ENCODE peak calls at places on chromosomes 7 and 10, in seven cellular contexts. L is heart right ventricle, X is progenitor cell of endocrine pancreas, I is astrocyte, C is Calu3, J is retinal pigment epithelial cell, G is mesothelial cell of epicardium. P is an unnamed sample.

GRCh38 chr7:115224923-115225322 is 303.0 kb downstream of the MDFIC start:
- DNase-seq in L (no peak), X (no peak), I (no peak), C (no peak), J (no peak), G (no peak), P (no peak)

GRCh38 chr10:131997366-131998049 is 15.8 kb upstream of the BNIP3 start:
- DNase-seq in L (peak), X (no peak), I (no peak), C (peak), J (peak), G (peak), P (no peak)

GRCh38 chr7:90430614-90431445 is 27.6 kb downstream of the CLDN12 start:
- DNase-seq in L (no peak), X (no peak), I (no peak), C (no peak), J (no peak), G (no peak), P (no peak)

GRCh38 chr7:50653116-50653854 is 88.1 kb upstream of the DDC start:
- DNase-seq in L (no peak), X (no peak), I (no peak), C (no peak), J (no peak), G (no peak), P (no peak)

GRCh38 chr10:65723525-65723924 is 1202.3 kb upstream of the LRRTM3 start:
- DNase-seq in L (no peak), X (no peak), I (no peak), C (no peak), J (no peak), G (no peak), P (no peak)

GRCh38 chr7:69608049-69608448 is 9.8 kb downstream of the AUTS2 start:
- DNase-seq in L (no peak), X (no peak), I (no peak), C (no peak), J (no peak), G (no peak), P (no peak)

GRCh38 chr7:146652176-146652575 is 535.6 kb downstream of the CNTNAP2 start:
- DNase-seq in L (no peak), X (no peak), I (no peak), C (no peak), J (no peak), G (no peak), P (no peak)

GRCh38 chr10:131921191-131921590 is 20.4 kb downstream of the PPP2R2D start:
- DNase-seq in L (no peak), X (no peak), I (no peak), C (no peak), J (no peak), G (no peak), P (peak)

GRCh38 chr10:93437946-93438795 is 44.0 kb downstream of the MYOF start:
- DNase-seq in L (no peak), X (no peak), I (peak), C (no peak), J (no peak), G (peak), P (no peak)

GRCh38 chr10:96565774-96566173 is 21.0 kb downstream of the TM9SF3 start:
- DNase-seq in L (no peak), X (no peak), I (peak), C (no peak), J (no peak), G (no peak), P (no peak)

GRCh38 chr10:48599830-48600134 is 5.1 kb downstream of the ARHGAP22 start:
- DNase-seq in L (no peak), X (no peak), I (no peak), C (no peak), J (no peak), G (no peak), P (no peak)

GRCh38 chr7:85734823-85735222 is 548.0 kb upstream of the SEMA3D start:
- DNase-seq in L (no peak), X (no peak), I (no peak), C (no peak), J (no peak), G (no peak), P (no peak)

GRCh38 chr10:70771311-70772194 is 13.6 kb downstream of the TBATA start:
- DNase-seq in L (no peak), X (no peak), I (no peak), C (no peak), J (no peak), G (peak), P (no peak)

GRCh38 chr7:155084021-155084420 is 13.9 kb downstream of the HTR5A start:
- DNase-seq in L (no peak), X (no peak), I (no peak), C (no peak), J (no peak), G (no peak), P (no peak)

GRCh38 chr7:135075716-135076115 is 72.2 kb upstream of the TMEM140 start:
- DNase-seq in L (no peak), X (no peak), I (no peak), C (no peak), J (no peak), G (no peak), P (no peak)

GRCh38 chr7:90597879-90598278 is 1.8 kb downstream of the CDK14 start:
- DNase-seq in L (no peak), X (no peak), I (no peak), C (no peak), J (no peak), G (no peak), P (no peak)

GRCh38 chr7:121084748-121085336 is 96.3 kb downstream of the CPED1 start:
- DNase-seq in L (no peak), X (no peak), I (peak), C (peak), J (no peak), G (no peak), P (no peak)

GRCh38 chr10:45058580-45058979 is 57.9 kb downstream of the ZNF22 start:
- DNase-seq in L (no peak), X (no peak), I (no peak), C (no peak), J (no peak), G (no peak), P (no peak)

GRCh38 chr7:151013728-151014497 is 10.4 kb downstream of the ATG9B start:
- DNase-seq in L (peak), X (peak), I (peak), C (no peak), J (no peak), G (peak), P (peak)
- TF ChIP-seq CTCF in L (no peak), X (no peak), I (no peak), C (no peak), J (no peak), G (no peak), P (peak)

DNA sequence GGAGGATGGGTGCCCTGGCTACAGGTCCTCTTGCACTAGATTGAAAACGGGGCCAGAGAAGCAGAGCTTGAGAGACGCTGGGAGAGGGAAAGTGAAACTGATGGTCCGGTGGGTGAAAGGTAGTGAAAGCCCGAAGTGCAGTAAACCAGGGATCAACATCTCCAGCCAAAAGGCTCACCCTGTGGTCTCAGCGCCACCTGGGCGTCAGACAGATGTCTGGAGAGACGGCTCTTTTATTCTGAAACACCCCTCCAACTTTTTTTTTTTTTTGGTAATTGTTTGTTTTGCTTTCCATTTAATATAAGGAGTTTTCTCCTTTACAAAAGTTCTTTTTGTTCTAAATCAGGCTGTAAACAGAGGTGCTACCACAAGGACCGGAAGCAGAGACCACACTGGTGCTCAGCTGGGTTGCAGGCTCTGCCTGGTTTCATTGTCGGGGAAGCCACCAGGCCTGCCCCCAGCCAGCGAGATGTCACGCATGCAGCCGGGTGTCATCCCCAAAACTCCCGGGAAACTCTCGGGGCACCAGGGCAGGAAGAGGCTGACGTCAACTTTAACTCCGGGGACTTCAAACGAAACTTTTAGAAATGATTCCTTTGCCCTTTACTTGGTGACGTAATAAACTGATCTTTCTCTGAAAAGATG is 11.2 kb downstream of the IL2RA start:
- DNase-seq in L (peak), X (no peak), I (no peak), C (peak), J (no peak), G (no peak), P (peak)
- TF ChIP-seq CTCF in L (peak), X (no peak), I (no peak), C (no peak), J (no peak), G (no peak), P (peak)

GRCh38 chr7:39712746-39713145 is 89.4 kb downstream of the RALA start:
- DNase-seq in L (no peak), X (no peak), I (no peak), C (no peak), J (no peak), G (no peak), P (no peak)
- TF ChIP-seq CTCF in L (no peak), X (no peak), I (no peak), C (no peak), J (no peak), G (no peak), P (no peak)

GRCh38 chr10:118107541-118107940 is 60.8 kb upstream of the RAB11FIP2 start:
- DNase-seq in L (no peak), X (no peak), I (no peak), C (no peak), J (no peak), G (no peak), P (no peak)

GRCh38 chr10:118102116-118102515 is 55.4 kb upstream of the RAB11FIP2 start:
- DNase-seq in L (no peak), X (no peak), I (peak), C (no peak), J (peak), G (no peak), P (no peak)

GRCh38 chr10:118107040-118107439 is 60.3 kb upstream of the RAB11FIP2 start:
- DNase-seq in L (no peak), X (no peak), I (no peak), C (no peak), J (no peak), G (no peak), P (no peak)

GRCh38 chr10:118108194-118109026 is 61.7 kb upstream of the RAB11FIP2 start:
- DNase-seq in L (no peak), X (no peak), I (peak), C (no peak), J (no peak), G (no peak), P (no peak)

GRCh38 chr10:118106426-118106825 is 59.7 kb upstream of the RAB11FIP2 start:
- DNase-seq in L (peak), X (no peak), I (peak), C (peak), J (peak), G (no peak), P (peak)
- TF ChIP-seq CTCF in L (peak), X (peak), I (peak), C (no peak), J (peak), G (peak), P (peak)

GRCh38 chr7:80135306-80136104 is 874 bp downstream of the GNAI1 start:
- DNase-seq in L (peak), X (no peak), I (peak), C (peak), J (no peak), G (peak), P (peak)

GRCh38 chr7:80133361-80134104 is 1.1 kb upstream of the GNAI1 start:
- DNase-seq in L (peak), X (no peak), I (no peak), C (peak), J (no peak), G (no peak), P (no peak)

GRCh38 chr7:80136276-80137045 is 1.8 kb downstream of the GNAI1 start:
- DNase-seq in L (no peak), X (no peak), I (peak), C (no peak), J (no peak), G (no peak), P (peak)

GRCh38 chr7:80134105-80134535 is 511 bp upstream of the GNAI1 start:
- DNase-seq in L (peak), X (no peak), I (peak), C (no peak), J (no peak), G (no peak), P (no peak)

GRCh38 chr7:80134536-80135305 is at the start of gene GNAI1:
- DNase-seq in L (peak), X (peak), I (peak), C (peak), J (peak), G (peak), P (peak)
- TF ChIP-seq CTCF in L (peak), X (peak), I (peak), C (no peak), J (peak), G (no peak), P (no peak)

DNA sequence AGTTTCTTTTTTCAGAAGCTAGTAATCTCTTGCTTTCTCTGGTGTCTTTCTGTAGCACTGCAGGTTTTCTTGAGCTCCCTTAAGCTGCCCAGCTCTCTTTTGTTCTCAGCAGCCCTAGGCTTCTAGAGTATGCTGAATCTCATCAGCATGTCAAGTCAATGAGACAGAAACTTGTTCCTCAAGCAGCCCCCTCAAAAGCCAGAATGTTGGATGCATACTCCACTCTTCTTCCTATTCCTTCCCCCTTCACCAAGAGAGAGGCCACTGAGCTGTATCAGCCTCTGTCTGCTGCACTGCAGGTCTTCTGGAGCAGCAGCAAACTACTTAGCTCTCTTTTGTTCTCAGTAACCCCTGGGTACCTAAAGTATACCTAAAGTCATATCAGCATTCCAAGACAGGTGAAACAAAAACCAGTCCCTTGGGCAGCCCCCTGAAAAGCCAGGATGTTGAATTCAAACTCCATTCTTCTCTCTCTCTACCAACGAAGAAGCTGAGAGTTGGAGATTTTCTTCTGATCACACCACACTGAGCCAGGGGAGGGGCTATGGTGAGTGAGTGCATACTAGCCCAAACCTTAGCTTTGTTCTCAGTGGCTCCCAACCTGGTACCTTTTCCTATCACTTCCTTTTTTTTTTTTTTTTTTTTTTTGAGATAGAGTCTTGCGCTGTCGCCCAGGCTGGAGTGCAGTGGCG is 73.3 kb upstream of the WAC start:
- DNase-seq in L (no peak), X (no peak), I (no peak), C (no peak), J (no peak), G (no peak), P (peak)
- TF ChIP-seq CTCF in L (no peak), X (no peak), I (no peak), C (no peak), J (no peak), G (no peak), P (no peak)